ENCODE peak calls at places on chromosome 15, in nine cellular contexts. One of them, this sample, is unnamed.

GRCh38 chr15:67228286-67228685 is 26.2 kb downstream of the AAGAB start:
- DNase-seq in NCI-H1092: no peak
- DNase-seq in effector CD4-positive, alpha-beta T cell: no peak
- DNase-seq in dermis microvascular lymphatic vessel endothelial cell: no peak
- DNase-seq in T-helper 2 cell: no peak
- DNase-seq in GM12864: no peak
- DNase-seq in dorsolateral prefrontal cortex: no peak
- DNase-seq in aorta: no peak
- DNase-seq in anterior cingulate cortex: no peak
- DNase-seq in this sample: no peak

GRCh38 chr15:44394062-44394461 is 33.4 kb upstream of the CTDSPL2 start:
- DNase-seq in anterior cingulate cortex: no peak
- DNase-seq in aorta: no peak
- DNase-seq in dorsolateral prefrontal cortex: no peak
- DNase-seq in GM12864: no peak
- DNase-seq in NCI-H1092: no peak
- DNase-seq in effector CD4-positive, alpha-beta T cell: no peak
- DNase-seq in T-helper 2 cell: no peak
- DNase-seq in dermis microvascular lymphatic vessel endothelial cell: no peak
- DNase-seq in this sample: no peak

GRCh38 chr15:78075490-78076230 is 1.9 kb downstream of the TBC1D2B start:
- DNase-seq in GM12864: no peak
- DNase-seq in dorsolateral prefrontal cortex: no peak
- DNase-seq in anterior cingulate cortex: no peak
- DNase-seq in dermis microvascular lymphatic vessel endothelial cell: peak; percentile 80
- DNase-seq in effector CD4-positive, alpha-beta T cell: no peak
- DNase-seq in NCI-H1092: no peak
- DNase-seq in aorta: no peak
- DNase-seq in T-helper 2 cell: no peak
- DNase-seq in this sample: no peak

GRCh38 chr15:42141795-42142667 is 14.4 kb downstream of the PLA2G4F start:
- DNase-seq in effector CD4-positive, alpha-beta T cell: no peak
- DNase-seq in GM12864: no peak
- DNase-seq in anterior cingulate cortex: no peak
- DNase-seq in T-helper 2 cell: no peak
- DNase-seq in dermis microvascular lymphatic vessel endothelial cell: no peak
- DNase-seq in aorta: peak; percentile 63
- DNase-seq in dorsolateral prefrontal cortex: peak; percentile 5
- DNase-seq in NCI-H1092: no peak
- DNase-seq in this sample: no peak

GRCh38 chr15:25093455-25094029 is 138.8 kb downstream of the SNRPN start:
- DNase-seq in aorta: no peak
- DNase-seq in dorsolateral prefrontal cortex: no peak
- DNase-seq in T-helper 2 cell: no peak
- DNase-seq in dermis microvascular lymphatic vessel endothelial cell: no peak
- DNase-seq in GM12864: no peak
- DNase-seq in NCI-H1092: no peak
- DNase-seq in effector CD4-positive, alpha-beta T cell: no peak
- DNase-seq in anterior cingulate cortex: no peak
- DNase-seq in this sample: no peak

GRCh38 chr15:40072216-40072990 is 33.4 kb upstream of the SRP14 start:
- DNase-seq in GM12864: no peak
- DNase-seq in dorsolateral prefrontal cortex: no peak
- DNase-seq in effector CD4-positive, alpha-beta T cell: no peak
- DNase-seq in aorta: no peak
- DNase-seq in NCI-H1092: no peak
- DNase-seq in T-helper 2 cell: no peak
- DNase-seq in dermis microvascular lymphatic vessel endothelial cell: no peak
- DNase-seq in anterior cingulate cortex: no peak
- DNase-seq in this sample: no peak

GRCh38 chr15:53910852-53911251 is 67.4 kb upstream of the UNC13C start:
- DNase-seq in aorta: no peak
- DNase-seq in effector CD4-positive, alpha-beta T cell: no peak
- DNase-seq in GM12864: no peak
- DNase-seq in T-helper 2 cell: no peak
- DNase-seq in NCI-H1092: no peak
- DNase-seq in dorsolateral prefrontal cortex: no peak
- DNase-seq in anterior cingulate cortex: no peak
- DNase-seq in dermis microvascular lymphatic vessel endothelial cell: no peak
- DNase-seq in this sample: no peak

GRCh38 chr15:91694829-91695205 is 158.7 kb upstream of the SLCO3A1 start:
- DNase-seq in GM12864: no peak
- DNase-seq in anterior cingulate cortex: no peak
- DNase-seq in effector CD4-positive, alpha-beta T cell: no peak
- DNase-seq in NCI-H1092: no peak
- DNase-seq in dorsolateral prefrontal cortex: no peak
- DNase-seq in dermis microvascular lymphatic vessel endothelial cell: no peak
- DNase-seq in T-helper 2 cell: no peak
- DNase-seq in aorta: no peak
- DNase-seq in this sample: no peak

GRCh38 chr15:74349241-74349766 is 18.1 kb downstream of the CYP11A1 start:
- DNase-seq in effector CD4-positive, alpha-beta T cell: no peak
- DNase-seq in T-helper 2 cell: no peak
- DNase-seq in aorta: no peak
- DNase-seq in GM12864: no peak
- DNase-seq in NCI-H1092: no peak
- DNase-seq in dorsolateral prefrontal cortex: no peak
- DNase-seq in anterior cingulate cortex: no peak
- DNase-seq in dermis microvascular lymphatic vessel endothelial cell: no peak
- DNase-seq in this sample: no peak

GRCh38 chr15:89502867-89503595 is 6.6 kb upstream of the RHCG start:
- DNase-seq in aorta: no peak
- DNase-seq in effector CD4-positive, alpha-beta T cell: no peak
- DNase-seq in T-helper 2 cell: no peak
- DNase-seq in dorsolateral prefrontal cortex: no peak
- DNase-seq in dermis microvascular lymphatic vessel endothelial cell: no peak
- DNase-seq in GM12864: no peak
- DNase-seq in NCI-H1092: no peak
- DNase-seq in anterior cingulate cortex: no peak
- DNase-seq in this sample: no peak

GRCh38 chr15:76153241-76154197 is 93.7 kb downstream of the TMEM266 start:
- DNase-seq in anterior cingulate cortex: no peak
- DNase-seq in T-helper 2 cell: no peak
- DNase-seq in dermis microvascular lymphatic vessel endothelial cell: no peak
- DNase-seq in GM12864: no peak
- DNase-seq in aorta: no peak
- DNase-seq in dorsolateral prefrontal cortex: no peak
- DNase-seq in NCI-H1092: no peak
- DNase-seq in effector CD4-positive, alpha-beta T cell: no peak
- DNase-seq in this sample: no peak

GRCh38 chr15:86863226-86863915 is 783.7 kb downstream of the AGBL1 start:
- DNase-seq in dermis microvascular lymphatic vessel endothelial cell: no peak
- DNase-seq in NCI-H1092: no peak
- DNase-seq in anterior cingulate cortex: no peak
- DNase-seq in T-helper 2 cell: no peak
- DNase-seq in dorsolateral prefrontal cortex: no peak
- DNase-seq in GM12864: no peak
- DNase-seq in effector CD4-positive, alpha-beta T cell: no peak
- DNase-seq in aorta: no peak
- DNase-seq in this sample: no peak

GRCh38 chr15:89880727-89881126 is 13.1 kb downstream of the AP3S2 start:
- DNase-seq in effector CD4-positive, alpha-beta T cell: no peak
- DNase-seq in dorsolateral prefrontal cortex: no peak
- DNase-seq in NCI-H1092: no peak
- DNase-seq in T-helper 2 cell: no peak
- DNase-seq in GM12864: no peak
- DNase-seq in anterior cingulate cortex: no peak
- DNase-seq in dermis microvascular lymphatic vessel endothelial cell: no peak
- DNase-seq in aorta: no peak
- DNase-seq in this sample: no peak

GRCh38 chr15:83100072-83100646 is 7.3 kb upstream of the TM6SF1 start:
- DNase-seq in aorta: no peak
- DNase-seq in T-helper 2 cell: no peak
- DNase-seq in NCI-H1092: no peak
- DNase-seq in effector CD4-positive, alpha-beta T cell: no peak
- DNase-seq in GM12864: no peak
- DNase-seq in anterior cingulate cortex: no peak
- DNase-seq in dermis microvascular lymphatic vessel endothelial cell: no peak
- DNase-seq in dorsolateral prefrontal cortex: no peak
- DNase-seq in this sample: no peak

GRCh38 chr15:39125904-39126303 is 455.0 kb upstream of the THBS1 start:
- DNase-seq in dorsolateral prefrontal cortex: no peak
- DNase-seq in dermis microvascular lymphatic vessel endothelial cell: peak; percentile 57
- DNase-seq in GM12864: peak; percentile 5
- DNase-seq in effector CD4-positive, alpha-beta T cell: no peak
- DNase-seq in T-helper 2 cell: no peak
- DNase-seq in NCI-H1092: no peak
- DNase-seq in aorta: no peak
- DNase-seq in anterior cingulate cortex: no peak
- DNase-seq in this sample: peak; percentile 32

GRCh38 chr15:100202309-100202943 is 139.3 kb downstream of the ADAMTS17 start:
- DNase-seq in dermis microvascular lymphatic vessel endothelial cell: no peak
- DNase-seq in effector CD4-positive, alpha-beta T cell: no peak
- DNase-seq in NCI-H1092: no peak
- DNase-seq in aorta: no peak
- DNase-seq in anterior cingulate cortex: no peak
- DNase-seq in dorsolateral prefrontal cortex: no peak
- DNase-seq in GM12864: no peak
- DNase-seq in T-helper 2 cell: no peak
- DNase-seq in this sample: no peak

GRCh38 chr15:92953997-92954396 is 53.9 kb downstream of the CHD2 start:
- DNase-seq in GM12864: no peak
- DNase-seq in effector CD4-positive, alpha-beta T cell: no peak
- DNase-seq in aorta: no peak
- DNase-seq in NCI-H1092: no peak
- DNase-seq in dorsolateral prefrontal cortex: no peak
- DNase-seq in anterior cingulate cortex: no peak
- DNase-seq in T-helper 2 cell: no peak
- DNase-seq in dermis microvascular lymphatic vessel endothelial cell: no peak
- DNase-seq in this sample: no peak

GRCh38 chr15:25830844-25831443 is 32.2 kb downstream of the ATP10A start:
- DNase-seq in anterior cingulate cortex: no peak
- DNase-seq in NCI-H1092: no peak
- DNase-seq in T-helper 2 cell: no peak
- DNase-seq in aorta: peak; percentile 93
- DNase-seq in dorsolateral prefrontal cortex: no peak
- DNase-seq in dermis microvascular lymphatic vessel endothelial cell: no peak
- DNase-seq in GM12864: no peak
- DNase-seq in effector CD4-positive, alpha-beta T cell: no peak
- DNase-seq in this sample: no peak

GRCh38 chr15:67048281-67049279 is 16.8 kb upstream of the SMAD3 start:
- DNase-seq in GM12864: no peak
- DNase-seq in anterior cingulate cortex: no peak
- DNase-seq in dorsolateral prefrontal cortex: no peak
- DNase-seq in effector CD4-positive, alpha-beta T cell: no peak
- DNase-seq in dermis microvascular lymphatic vessel endothelial cell: no peak
- DNase-seq in NCI-H1092: no peak
- DNase-seq in T-helper 2 cell: no peak
- DNase-seq in aorta: peak; percentile 86
- DNase-seq in this sample: no peak

GRCh38 chr15:95326689-95327525 is 1003.6 kb upstream of the NR2F2 start:
- DNase-seq in NCI-H1092: peak; percentile 1
- DNase-seq in T-helper 2 cell: no peak
- DNase-seq in dermis microvascular lymphatic vessel endothelial cell: peak; percentile 57
- DNase-seq in effector CD4-positive, alpha-beta T cell: no peak
- DNase-seq in dorsolateral prefrontal cortex: no peak
- DNase-seq in aorta: peak; percentile 80
- DNase-seq in anterior cingulate cortex: peak; percentile 28
- DNase-seq in GM12864: no peak
- DNase-seq in this sample: no peak

GRCh38 chr15:74036271-74037170 is 42.0 kb downstream of the PML start:
- DNase-seq in effector CD4-positive, alpha-beta T cell: no peak
- DNase-seq in NCI-H1092: peak; percentile 35
- DNase-seq in dermis microvascular lymphatic vessel endothelial cell: peak; percentile 39
- DNase-seq in dorsolateral prefrontal cortex: peak; percentile 71
- DNase-seq in anterior cingulate cortex: no peak
- DNase-seq in GM12864: no peak
- DNase-seq in aorta: no peak
- DNase-seq in T-helper 2 cell: no peak
- DNase-seq in this sample: no peak

GRCh38 chr15:73052679-73053397 is 575 bp downstream of the NEO1 start:
- DNase-seq in dermis microvascular lymphatic vessel endothelial cell: peak; percentile 3
- DNase-seq in T-helper 2 cell: peak; percentile 10
- DNase-seq in dorsolateral prefrontal cortex: peak; percentile 36
- DNase-seq in GM12864: no peak
- DNase-seq in anterior cingulate cortex: peak; percentile 69
- DNase-seq in aorta: peak; percentile 80
- DNase-seq in effector CD4-positive, alpha-beta T cell: peak; percentile 7
- DNase-seq in NCI-H1092: peak; percentile 47
- DNase-seq in this sample: no peak

GRCh38 chr15:93862791-93863190 is 368.6 kb upstream of the MCTP2 start:
- DNase-seq in anterior cingulate cortex: no peak
- DNase-seq in NCI-H1092: no peak
- DNase-seq in dermis microvascular lymphatic vessel endothelial cell: no peak
- DNase-seq in T-helper 2 cell: no peak
- DNase-seq in effector CD4-positive, alpha-beta T cell: no peak
- DNase-seq in GM12864: no peak
- DNase-seq in aorta: no peak
- DNase-seq in dorsolateral prefrontal cortex: no peak
- DNase-seq in this sample: no peak

GRCh38 chr15:79185199-79185598 is 94.6 kb upstream of the RASGRF1 start:
- DNase-seq in GM12864: no peak
- DNase-seq in aorta: no peak
- DNase-seq in dermis microvascular lymphatic vessel endothelial cell: no peak
- DNase-seq in NCI-H1092: no peak
- DNase-seq in anterior cingulate cortex: no peak
- DNase-seq in effector CD4-positive, alpha-beta T cell: no peak
- DNase-seq in dorsolateral prefrontal cortex: no peak
- DNase-seq in T-helper 2 cell: no peak
- DNase-seq in this sample: no peak

GRCh38 chr15:101028321-101028720 is 109.2 kb downstream of the LRRK1 start:
- DNase-seq in dermis microvascular lymphatic vessel endothelial cell: no peak
- DNase-seq in aorta: no peak
- DNase-seq in T-helper 2 cell: no peak
- DNase-seq in effector CD4-positive, alpha-beta T cell: no peak
- DNase-seq in GM12864: no peak
- DNase-seq in dorsolateral prefrontal cortex: no peak
- DNase-seq in NCI-H1092: no peak
- DNase-seq in anterior cingulate cortex: no peak
- DNase-seq in this sample: no peak

GRCh38 chr15:70286110-70286806 is 188.5 kb upstream of the TLE3 start:
- DNase-seq in aorta: peak; percentile 27
- DNase-seq in dorsolateral prefrontal cortex: no peak
- DNase-seq in T-helper 2 cell: no peak
- DNase-seq in dermis microvascular lymphatic vessel endothelial cell: no peak
- DNase-seq in anterior cingulate cortex: no peak
- DNase-seq in NCI-H1092: peak; percentile 73
- DNase-seq in effector CD4-positive, alpha-beta T cell: no peak
- DNase-seq in GM12864: no peak
- DNase-seq in this sample: no peak

GRCh38 chr15:76576526-76577279 is 240.1 kb downstream of the ISL2 start:
- DNase-seq in aorta: peak; percentile 87
- DNase-seq in anterior cingulate cortex: no peak
- DNase-seq in dorsolateral prefrontal cortex: peak; percentile 34
- DNase-seq in NCI-H1092: no peak
- DNase-seq in T-helper 2 cell: no peak
- DNase-seq in dermis microvascular lymphatic vessel endothelial cell: peak; percentile 16
- DNase-seq in effector CD4-positive, alpha-beta T cell: no peak
- DNase-seq in GM12864: no peak
- DNase-seq in this sample: no peak

GRCh38 chr15:88918738-88919137 is 5.6 kb upstream of the MFGE8 start:
- DNase-seq in GM12864: peak; percentile 40
- DNase-seq in NCI-H1092: no peak
- DNase-seq in dermis microvascular lymphatic vessel endothelial cell: no peak
- DNase-seq in effector CD4-positive, alpha-beta T cell: no peak
- DNase-seq in anterior cingulate cortex: no peak
- DNase-seq in dorsolateral prefrontal cortex: no peak
- DNase-seq in T-helper 2 cell: no peak
- DNase-seq in aorta: peak; percentile 92
- DNase-seq in this sample: no peak

GRCh38 chr15:74867562-74868458 is 5.4 kb downstream of the SCAMP2 start:
- DNase-seq in effector CD4-positive, alpha-beta T cell: no peak
- DNase-seq in aorta: no peak
- DNase-seq in anterior cingulate cortex: no peak
- DNase-seq in dorsolateral prefrontal cortex: no peak
- DNase-seq in T-helper 2 cell: no peak
- DNase-seq in GM12864: no peak
- DNase-seq in NCI-H1092: no peak
- DNase-seq in dermis microvascular lymphatic vessel endothelial cell: no peak
- DNase-seq in this sample: no peak

GRCh38 chr15:47897525-47897924 is 180.2 kb downstream of the SEMA6D start:
- DNase-seq in anterior cingulate cortex: no peak
- DNase-seq in dorsolateral prefrontal cortex: no peak
- DNase-seq in aorta: no peak
- DNase-seq in effector CD4-positive, alpha-beta T cell: no peak
- DNase-seq in dermis microvascular lymphatic vessel endothelial cell: no peak
- DNase-seq in GM12864: no peak
- DNase-seq in NCI-H1092: no peak
- DNase-seq in T-helper 2 cell: no peak
- DNase-seq in this sample: no peak

GRCh38 chr15:70362350-70362749 is 264.6 kb upstream of the TLE3 start:
- DNase-seq in anterior cingulate cortex: no peak
- DNase-seq in aorta: peak; percentile 10
- DNase-seq in GM12864: no peak
- DNase-seq in dorsolateral prefrontal cortex: no peak
- DNase-seq in dermis microvascular lymphatic vessel endothelial cell: no peak
- DNase-seq in effector CD4-positive, alpha-beta T cell: no peak
- DNase-seq in NCI-H1092: no peak
- DNase-seq in T-helper 2 cell: no peak
- DNase-seq in this sample: no peak

This sample was measured in GM12891.